ENCODE peak calls at places on chromosomes 6 and 20, in seven cellular contexts. E, V, H, R, A, O and D are unnamed samples.

GRCh38 chr6:54817834-54818233 is 28.7 kb upstream of the FAM83B start:
- DNase-seq in O (no peak), R (no peak), H (no peak), E (no peak), A (no peak), V (no peak), D (no peak)

GRCh38 chr6:42961020-42961470 is 491 bp downstream of the GNMT start:
- DNase-seq in H (no peak), A (no peak), V (no peak), O (no peak), R (no peak), E (no peak), D (peak)

GRCh38 chr20:43043887-43044286 is 145.8 kb downstream of the PTPRT start:
- DNase-seq in R (no peak), A (no peak), E (no peak), V (no peak), H (no peak), O (no peak), D (no peak)

GRCh38 chr6:17281100-17281496 is at the start of gene RBM24:
- DNase-seq in R (peak), E (no peak), V (no peak), A (peak), H (peak), O (peak), D (peak)

GRCh38 chr20:711526-711925 is 35.9 kb upstream of the SCRT2 start:
- DNase-seq in V (no peak), O (no peak), R (no peak), A (no peak), H (no peak), E (peak), D (no peak)

GRCh38 chr20:5065489-5066383 is 54.0 kb downstream of the PCNA start:
- DNase-seq in A (no peak), O (peak), E (peak), V (no peak), R (peak), H (peak), D (no peak)

GRCh38 chr6:167706313-167707109 is 120.2 kb upstream of the AFDN start:
- DNase-seq in E (peak), A (no peak), H (no peak), V (peak), R (no peak), O (no peak), D (no peak)

GRCh38 chr20:25042531-25043498 is 15.1 kb downstream of the ACSS1 start:
- DNase-seq in O (peak), E (peak), V (peak), A (no peak), H (peak), R (no peak), D (no peak)

GRCh38 chr6:34657307-34657978 is 39.1 kb downstream of the ILRUN start:
- DNase-seq in O (peak), V (no peak), R (peak), A (no peak), H (peak), E (no peak), D (peak)

GRCh38 chr20:11204926-11205768 is 531.3 kb upstream of the JAG1 start:
- DNase-seq in A (no peak), V (peak), O (peak), H (peak), R (peak), E (no peak), D (peak)

GRCh38 chr6:52517502-52518278 is 59.2 kb downstream of the TRAM2 start:
- DNase-seq in O (peak), E (no peak), R (peak), A (peak), H (peak), V (no peak), D (peak)

GRCh38 chr6:105608711-105609374 is 206.0 kb upstream of the PREP start:
- DNase-seq in A (no peak), O (no peak), H (peak), V (no peak), E (no peak), R (no peak), D (no peak)
- TF ChIP-seq POLR2AphosphoS5 in A (no peak), O (no peak), H (no peak), V (no peak), E (no peak), R (no peak), D (no peak)

DNA sequence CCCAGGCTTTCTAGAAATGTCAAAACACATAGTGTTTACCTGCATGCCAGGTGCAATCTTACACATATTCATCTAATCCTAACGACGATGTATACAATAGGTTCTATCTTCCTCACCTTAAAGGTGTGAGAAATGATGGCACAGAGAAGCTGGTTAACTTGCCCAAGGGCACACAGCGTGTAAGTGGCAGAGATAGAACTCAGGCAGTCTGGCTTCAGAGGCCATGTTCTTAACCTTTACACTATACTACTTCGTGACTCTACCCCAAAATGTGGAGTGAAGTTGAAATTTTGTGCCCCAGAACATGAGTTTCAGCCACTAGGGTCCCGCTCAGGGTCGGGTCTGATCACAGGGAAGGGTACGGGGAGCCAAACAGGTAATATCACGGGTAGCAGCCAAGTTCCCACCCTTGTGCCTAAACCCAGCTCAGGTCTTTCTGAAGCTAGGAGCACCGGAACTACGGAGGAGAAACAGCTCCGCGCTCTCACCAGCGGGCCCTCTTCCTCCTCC is 523 bp downstream of the VPS52 start:
- DNase-seq in E (no peak), R (no peak), H (no peak), V (no peak), O (no peak), A (no peak), D (no peak)
- H3K27ac ChIP-seq in E (peak), R (peak), H (peak), V (peak), O (peak), A (peak), D (peak)

GRCh38 chr20:33399924-33400323 is 1.4 kb downstream of the CDK5RAP1 start:
- DNase-seq in R (no peak), O (peak), H (no peak), E (no peak), V (no peak), A (no peak), D (no peak)
- H3K4me3 ChIP-seq in R (no peak), O (peak), H (peak), E (no peak), V (peak), A (peak), D (no peak)

GRCh38 chr6:40555092-40555491 is 32.1 kb downstream of the LRFN2 start:
- DNase-seq in H (no peak), O (no peak), A (no peak), E (peak), V (no peak), R (no peak), D (no peak)

GRCh38 chr6:40558102-40558501 is 29.1 kb downstream of the LRFN2 start:
- DNase-seq in E (no peak), R (no peak), A (no peak), H (no peak), O (no peak), V (no peak), D (no peak)

GRCh38 chr6:40552926-40553325 is 34.2 kb downstream of the LRFN2 start:
- DNase-seq in A (no peak), O (no peak), E (peak), H (no peak), V (no peak), R (no peak), D (no peak)

GRCh38 chr6:40556881-40557280 is 30.3 kb downstream of the LRFN2 start:
- DNase-seq in A (no peak), H (no peak), O (no peak), R (no peak), V (no peak), E (peak), D (no peak)

DNA sequence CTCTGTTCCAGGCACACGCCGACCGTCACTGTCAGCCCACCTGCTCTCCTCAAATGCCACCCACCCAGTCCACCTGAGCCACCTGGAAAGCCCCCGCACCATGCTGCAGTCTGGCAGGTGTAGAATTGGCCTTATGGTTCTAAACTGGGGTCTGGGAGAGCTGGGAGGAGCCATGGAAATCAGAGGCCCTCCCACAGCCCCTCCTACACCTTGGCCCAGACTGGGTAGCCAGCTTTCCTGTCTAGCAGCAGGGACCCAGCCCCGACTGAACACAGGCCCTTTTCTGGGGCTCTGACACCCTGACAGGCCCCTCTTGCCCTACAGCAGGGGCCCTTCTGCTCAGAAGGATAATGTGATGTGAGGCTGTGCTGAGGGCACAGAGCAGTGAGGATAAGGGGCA is 31.1 kb downstream of the LRFN2 start:
- DNase-seq in H (no peak), O (no peak), A (no peak), V (no peak), R (no peak), E (peak), D (no peak)
- TF ChIP-seq POLR2AphosphoS5 in H (no peak), O (no peak), A (no peak), V (no peak), R (no peak), E (no peak), D (no peak)

GRCh38 chr6:161378115-161378514 is 104.3 kb upstream of the AGPAT4 start:
- DNase-seq in R (no peak), E (no peak), V (no peak), A (no peak), O (no peak), H (no peak), D (no peak)
- H3K27ac ChIP-seq in R (no peak), E (no peak), V (no peak), A (no peak), O (no peak), H (no peak), D (no peak)

DNA sequence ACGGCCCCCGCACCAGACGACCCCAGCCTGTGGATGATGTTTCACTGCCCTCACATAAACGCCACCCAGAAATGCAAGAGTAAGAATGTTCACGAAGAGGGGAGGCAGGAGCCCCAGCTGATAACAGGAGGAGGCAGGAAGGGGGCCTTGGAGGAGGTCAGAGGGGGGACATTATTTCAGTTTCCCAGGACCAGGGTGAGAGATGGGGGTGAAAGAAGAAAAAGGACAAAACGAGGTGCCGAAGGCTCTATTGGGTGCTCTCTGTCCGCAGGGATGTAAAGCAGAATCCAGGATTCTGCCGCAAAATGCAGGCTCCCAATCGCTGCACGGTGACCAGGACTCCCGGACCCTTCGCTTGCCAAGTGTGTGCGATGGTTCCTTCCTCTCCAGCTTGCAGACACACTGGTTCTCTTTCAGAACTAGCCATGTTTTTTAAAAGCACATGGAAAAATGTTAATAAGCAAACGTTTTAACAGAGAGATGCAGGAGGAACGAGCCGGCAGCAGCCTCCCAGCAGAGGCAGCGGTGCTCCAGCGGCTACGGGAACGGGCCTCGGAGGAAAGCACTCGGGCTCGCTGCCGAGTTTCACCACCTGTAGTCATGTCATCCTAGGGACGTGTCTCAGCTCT is 59.5 kb downstream of the ZNF831 start:
- DNase-seq in V (no peak), R (no peak), A (no peak), H (no peak), E (no peak), O (no peak), D (no peak)
- H3K4me3 ChIP-seq in V (no peak), R (no peak), A (peak), H (peak), E (peak), O (peak), D (peak)